ENCODE peak calls at places on chromosomes 13 and 19, in five cellular contexts. R is nephron progenitor cell; E is NB4; D is CD8-positive, alpha-beta memory T cell; T is T-helper 1 cell. I is an unnamed sample.

GRCh38 chr13:44237276-44237767 is 136.3 kb upstream of the SERP2 start:
- DNase-seq in R (no peak), E (peak), D (no peak), T (no peak), I (peak)

GRCh38 chr13:21675095-21676007 is 4.5 kb downstream of the FGF9 start:
- DNase-seq in R (peak), E (peak), D (peak), T (no peak), I (no peak)

GRCh38 chr13:82817133-82817532 is 1065.1 kb downstream of the SLITRK1 start:
- DNase-seq in R (no peak), E (no peak), D (no peak), T (no peak), I (no peak)

GRCh38 chr19:13100031-13100588 is 2.5 kb downstream of the LYL1 start:
- DNase-seq in R (no peak), E (peak), D (peak), T (peak), I (no peak)

GRCh38 chr19:9914315-9915207 is 21.8 kb downstream of the OLFM2 start:
- DNase-seq in R (peak), E (peak), D (peak), T (peak), I (peak)

GRCh38 chr19:14497347-14497921 is 1.5 kb upstream of the GIPC1 start:
- DNase-seq in R (no peak), E (no peak), D (no peak), T (no peak), I (no peak)

GRCh38 chr13:97810152-97810551 is 143.3 kb upstream of the IPO5 start:
- DNase-seq in R (no peak), E (peak), D (no peak), T (no peak), I (peak)

GRCh38 chr13:20720499-20720898 is 17.0 kb downstream of the IL17D start:
- DNase-seq in R (no peak), E (no peak), D (no peak), T (no peak), I (no peak)

GRCh38 chr19:2983351-2984195 is 6.2 kb downstream of the TLE6 start:
- DNase-seq in R (no peak), E (peak), D (no peak), T (no peak), I (no peak)

GRCh38 chr19:46958542-46958941 is 61.1 kb upstream of the NPAS1 start:
- DNase-seq in R (no peak), E (peak), D (no peak), T (no peak), I (no peak)

GRCh38 chr13:44458313-44458975 is 84.8 kb downstream of the SERP2 start:
- DNase-seq in R (no peak), E (no peak), D (no peak), T (no peak), I (no peak)

GRCh38 chr13:29847501-29847983 is 2.9 kb downstream of the UBL3 start:
- DNase-seq in R (peak), E (peak), D (peak), T (no peak), I (no peak)

GRCh38 chr19:45079911-45080469 is 930 bp downstream of the GEMIN7 start:
- DNase-seq in R (no peak), E (no peak), D (peak), T (no peak), I (no peak)

GRCh38 chr13:20847298-20847697 is 55.2 kb downstream of the XPO4 start:
- DNase-seq in R (no peak), E (no peak), D (no peak), T (no peak), I (no peak)

GRCh38 chr13:47036291-47037008 is 139.6 kb upstream of the HTR2A start:
- DNase-seq in R (no peak), E (no peak), D (no peak), T (no peak), I (no peak)

I was measured in NCI-H460.